ENCODE peak calls at places on chromosomes 2 and 18, in five cellular contexts. Q is kidney, M is NCI-H1694, Y is NB4, P is T1000. R is an unnamed sample.

GRCh38 chr2:209321581-209321980 is 102.3 kb upstream of the MAP2 start:
- DNase-seq in Y (no peak), Q (no peak), M (no peak), P (no peak), R (no peak)

GRCh38 chr2:105187531-105187930 is 54.0 kb upstream of the GPR45 start:
- DNase-seq in Q (no peak), P (no peak), Y (no peak), M (no peak), R (no peak)

GRCh38 chr18:36527740-36528455 is 230.4 kb downstream of the FHOD3 start:
- DNase-seq in Y (no peak), M (no peak), Q (no peak), P (no peak), R (no peak)

GRCh38 chr18:2857491-2858063 is 10.8 kb downstream of the EMILIN2 start:
- DNase-seq in P (no peak), Q (no peak), Y (peak; percentile 96), M (no peak), R (no peak)

GRCh38 chr2:183283176-183283575 is 158.9 kb downstream of the NUP35 start:
- DNase-seq in Y (no peak), M (no peak), P (no peak), Q (no peak), R (no peak)

GRCh38 chr2:54439582-54439981 is 16.5 kb upstream of the SPTBN1 start:
- DNase-seq in Y (no peak), M (no peak), Q (no peak), P (no peak), R (no peak)

GRCh38 chr2:127208313-127208712 is 11.8 kb downstream of the CYP27C1 start:
- DNase-seq in Y (no peak), Q (no peak), P (no peak), M (peak; percentile 98), R (peak; percentile 91)

GRCh38 chr18:37668971-37669747 is 103.6 kb upstream of the CELF4 start:
- DNase-seq in M (no peak), P (no peak), Q (peak; percentile 41), Y (no peak), R (no peak)

GRCh38 chr2:25397777-25398176 is 56.1 kb upstream of the DNMT3A start:
- DNase-seq in Y (no peak), P (no peak), M (peak; percentile 49), Q (peak; percentile 6), R (peak; percentile 86)

GRCh38 chr2:237427807-237428506 is 14.0 kb upstream of the COL6A3 start:
- DNase-seq in M (no peak), P (no peak), Q (no peak), Y (no peak), R (no peak)

GRCh38 chr2:120344214-120344990 is 1.5 kb upstream of the INHBB start:
- DNase-seq in M (no peak), Q (peak; percentile 78), Y (peak; percentile 61), P (no peak), R (no peak)

GRCh38 chr18:55876254-55876653 is 288.3 kb upstream of the TCF4 start:
- DNase-seq in Q (no peak), M (no peak), P (no peak), Y (no peak), R (no peak)

GRCh38 chr18:23238152-23238531 is 102.9 kb downstream of the CABLES1 start:
- DNase-seq in Q (no peak), M (no peak), Y (no peak), P (no peak), R (no peak)

GRCh38 chr18:48862116-48862515 is 88.6 kb downstream of the SMAD7 start:
- DNase-seq in P (no peak), Q (peak; percentile 54), Y (no peak), M (no peak), R (no peak)

GRCh38 chr18:33123852-33124251 is 316.7 kb downstream of the CCDC178 start:
- DNase-seq in Q (no peak), Y (no peak), P (no peak), M (no peak), R (no peak)

GRCh38 chr2:47631306-47631705 is 151.6 kb upstream of the MSH6 start:
- DNase-seq in M (no peak), Q (no peak), P (no peak), Y (no peak), R (no peak)

GRCh38 chr2:43840961-43841360 is 2.2 kb downstream of the ABCG8 start:
- DNase-seq in Y (no peak), Q (no peak), P (no peak), M (no peak), R (no peak)

GRCh38 chr18:36899289-36899688 is 70.4 kb downstream of the KIAA1328 start:
- DNase-seq in Y (peak; percentile 55), M (peak; percentile 6), Q (no peak), P (no peak), R (no peak)

GRCh38 chr2:42128731-42129486 is 40.2 kb upstream of the EML4 start:
- DNase-seq in Q (no peak), M (no peak), P (no peak), Y (no peak), R (peak; percentile 71)

GRCh38 chr2:134783912-134784311 is 54.5 kb upstream of the ACMSD start:
- DNase-seq in P (no peak), Y (peak; percentile 16), Q (no peak), M (no peak), R (no peak)

GRCh38 chr2:25043241-25043867 is 1.5 kb downstream of the EFR3B start:
- DNase-seq in Q (no peak), Y (peak; percentile 90), P (peak; percentile 48), M (no peak), R (no peak)

GRCh38 chr2:54957321-54957999 is 92.8 kb downstream of the RTN4 start:
- DNase-seq in M (no peak), Y (no peak), Q (no peak), P (no peak), R (peak; percentile 11)

GRCh38 chr2:206556357-206556949 is 85.8 kb upstream of the FAM237A start:
- DNase-seq in Q (no peak), M (peak; percentile 55), P (no peak), Y (peak; percentile 64), R (peak; percentile 15)

GRCh38 chr18:36499938-36500337 is 202.4 kb downstream of the FHOD3 start:
- DNase-seq in M (no peak), Q (no peak), P (no peak), Y (peak; percentile 80), R (no peak)

GRCh38 chr2:254231-254630 is 9.6 kb downstream of the SH3YL1 start:
- DNase-seq in P (no peak), Q (no peak), Y (no peak), M (no peak), R (no peak)

GRCh38 chr2:12424820-12425219 is 291.9 kb upstream of the TRIB2 start:
- DNase-seq in M (no peak), Y (no peak), P (no peak), Q (no peak), R (no peak)

GRCh38 chr18:5527603-5528002 is 16.2 kb downstream of the EPB41L3 start:
- DNase-seq in M (no peak), Y (no peak), Q (no peak), P (no peak), R (no peak)

GRCh38 chr2:19643117-19643518 is 258.7 kb downstream of the TTC32 start:
- DNase-seq in M (no peak), Y (no peak), Q (no peak), P (no peak), R (no peak)

GRCh38 chr2:53793261-53793660 is 6.4 kb downstream of the ERLEC1 start:
- DNase-seq in Y (no peak), P (no peak), Q (no peak), M (no peak), R (no peak)

GRCh38 chr2:1601064-1601405 is 143.3 kb downstream of the PXDN start:
- DNase-seq in Y (no peak), M (no peak), P (no peak), Q (peak; percentile 35), R (no peak)

GRCh38 chr2:2188344-2189111 is 142.5 kb downstream of the MYT1L start:
- DNase-seq in Y (no peak), M (peak; percentile 44), Q (no peak), P (no peak), R (no peak)

GRCh38 chr18:43847164-43848091 is 570.1 kb upstream of the SYT4 start:
- DNase-seq in Y (no peak), Q (no peak), P (no peak), M (no peak), R (no peak)

GRCh38 chr2:64524604-64525322 is 635 bp downstream of the AFTPH start:
- DNase-seq in P (no peak), Q (peak; percentile 23), Y (peak; percentile 59), M (no peak), R (no peak)

GRCh38 chr18:52694804-52695203 is 354.8 kb downstream of the DCC start:
- DNase-seq in Y (peak; percentile 9), M (no peak), Q (no peak), P (no peak), R (no peak)

GRCh38 chr2:164624296-164624695 is 3.0 kb upstream of the GRB14 start:
- DNase-seq in Y (no peak), M (no peak), P (no peak), Q (no peak), R (no peak)

GRCh38 chr2:101014264-101014857 is 12.3 kb downstream of the RPL31 start:
- DNase-seq in M (no peak), Y (no peak), P (no peak), Q (no peak), R (no peak)

GRCh38 chr18:64710105-64710861 is 561.4 kb upstream of the LINC00305 start:
- DNase-seq in P (no peak), M (no peak), Y (no peak), Q (no peak), R (no peak)